ENCODE peak calls at places on chromosomes 2 and 18, in nine cellular contexts. Y is right atrium auricular region, U is left lung, S is H1, T is colonic mucosa, D is ascending aorta, A is WERI-Rb-1, V is cardiac muscle cell, O is HCT116. I is an unnamed sample. For H3K27me3, the result is how much of the 10 kb centered on the place peaks cover.

GRCh38 chr2:66547887-66548286 is 113.0 kb downstream of the MEIS1 start:
- DNase-seq in Y (no peak), U (no peak), S (no peak), T (no peak), D (no peak), A (no peak), V (no peak), O (no peak), I (no peak)

GRCh38 chr2:83899271-83899670 is 559.8 kb downstream of the SUCLG1 start:
- DNase-seq in Y (no peak), U (no peak), S (no peak), T (no peak), D (no peak), A (no peak), V (no peak), O (no peak), I (no peak)

GRCh38 chr2:61710711-61711110 is 143.1 kb downstream of the FAM161A start:
- DNase-seq in Y (no peak), U (no peak), S (peak), T (peak), D (no peak), A (no peak), V (no peak), O (no peak), I (no peak)

GRCh38 chr18:11150271-11150615 is 874 bp upstream of the PIEZO2 start:
- DNase-seq in Y (no peak), U (no peak), S (peak), T (no peak), D (no peak), A (no peak), V (no peak), O (no peak), I (no peak)

GRCh38 chr2:204654679-204655078 is 109.4 kb downstream of the PARD3B start:
- DNase-seq in Y (no peak), U (no peak), S (no peak), T (no peak), D (no peak), A (no peak), V (no peak), O (no peak), I (no peak)

GRCh38 chr2:56287974-56288373 is 104.2 kb downstream of the CCDC85A start:
- DNase-seq in Y (no peak), U (no peak), S (no peak), T (no peak), D (no peak), A (no peak), V (no peak), O (peak), I (no peak)

GRCh38 chr18:80037869-80038630 is 3.8 kb downstream of the RBFA start:
- DNase-seq in Y (no peak), U (no peak), S (no peak), T (no peak), D (no peak), A (peak), V (no peak), O (no peak), I (no peak)

GRCh38 chr2:222355860-222356259 is 57.1 kb upstream of the PAX3 start:
- DNase-seq in Y (no peak), U (no peak), S (no peak), T (no peak), D (no peak), A (no peak), V (no peak), O (no peak), I (no peak)

GRCh38 chr18:44916429-44917183 is 235.9 kb downstream of the SETBP1 start:
- DNase-seq in Y (no peak), U (no peak), S (no peak), T (no peak), D (no peak), A (no peak), V (no peak), O (no peak), I (no peak)

GRCh38 chr18:59229191-59229590 is 9.2 kb downstream of the GRP start:
- DNase-seq in Y (no peak), U (no peak), S (no peak), T (no peak), D (no peak), A (no peak), V (no peak), O (no peak), I (no peak)

GRCh38 chr2:163664610-163665009 is 71.2 kb downstream of the FIGN start:
- DNase-seq in Y (no peak), U (no peak), S (no peak), T (no peak), D (no peak), A (no peak), V (no peak), O (no peak), I (no peak)

GRCh38 chr2:188196343-188197008 is 95.2 kb upstream of the GULP1 start:
- DNase-seq in Y (no peak), U (no peak), S (no peak), T (no peak), D (no peak), A (no peak), V (no peak), O (no peak), I (no peak)

GRCh38 chr2:69224495-69224803 is 162.6 kb downstream of the GFPT1 start:
- DNase-seq in Y (no peak), U (no peak), S (no peak), T (no peak), D (no peak), A (no peak), V (no peak), O (no peak), I (no peak)

GRCh38 chr18:21181763-21182162 is 60.3 kb upstream of the GREB1L start:
- DNase-seq in Y (no peak), U (no peak), S (no peak), T (no peak), D (no peak), A (no peak), V (no peak), O (no peak), I (no peak)

GRCh38 chr2:196291873-196292800 is 120.8 kb upstream of the STK17B start:
- DNase-seq in Y (no peak), U (peak), S (no peak), T (no peak), D (no peak), A (no peak), V (peak), O (peak), I (no peak)

GRCh38 chr2:61471905-61472805 is 1.3 kb upstream of the USP34 start:
- DNase-seq in Y (no peak), U (no peak), S (no peak), T (peak), D (no peak), A (no peak), V (peak), O (no peak), I (no peak)

GRCh38 chr2:126797622-126798275 is 100.9 kb upstream of the TEX51 start:
- DNase-seq in Y (peak), U (no peak), S (peak), T (peak), D (no peak), A (no peak), V (no peak), O (no peak), I (peak)

GRCh38 chr2:23709311-23709710 is 217.6 kb downstream of the ATAD2B start:
- DNase-seq in Y (no peak), U (no peak), S (no peak), T (no peak), D (no peak), A (no peak), V (no peak), O (no peak), I (no peak)

GRCh38 chr2:168208652-168209051 is 38.7 kb downstream of the STK39 start:
- DNase-seq in Y (no peak), U (no peak), S (no peak), T (no peak), D (no peak), A (no peak), V (no peak), O (no peak), I (no peak)

GRCh38 chr2:98269274-98269673 is 77.0 kb upstream of the CNGA3 start:
- DNase-seq in Y (no peak), U (no peak), S (no peak), T (peak), D (no peak), A (peak), V (peak), O (peak), I (no peak)

GRCh38 chr2:16687949-16688348 is 22.3 kb upstream of the CYRIA start:
- DNase-seq in Y (no peak), U (no peak), S (no peak), T (no peak), D (no peak), A (no peak), V (no peak), O (no peak), I (no peak)

GRCh38 chr2:31131871-31132270 is 6.4 kb downstream of the GALNT14 start:
- DNase-seq in Y (no peak), U (no peak), S (no peak), T (no peak), D (no peak), A (no peak), V (no peak), O (no peak), I (no peak)

GRCh38 chr2:70328921-70329561 is 27.2 kb upstream of the FAM136A start:
- DNase-seq in Y (no peak), U (peak), S (no peak), T (peak), D (no peak), A (no peak), V (no peak), O (peak), I (no peak)

GRCh38 chr2:7031424-7032245 is 114.4 kb downstream of the RNF144A start:
- DNase-seq in Y (no peak), U (peak), S (no peak), T (peak), D (no peak), A (peak), V (no peak), O (peak), I (no peak)

GRCh38 chr2:217797661-217798069 is 205.1 kb downstream of the TNS1 start:
- DNase-seq in Y (peak), U (no peak), S (peak), T (peak), D (no peak), A (no peak), V (no peak), O (no peak), I (peak)

GRCh38 chr2:237171396-237171795 is 85.7 kb downstream of the COPS8 start:
- DNase-seq in Y (peak), U (no peak), S (no peak), T (no peak), D (no peak), A (no peak), V (no peak), O (peak), I (peak)

GRCh38 chr2:96642564-96643350 is at the start of gene FER1L5:
- DNase-seq in Y (no peak), U (no peak), S (peak), T (no peak), D (no peak), A (peak), V (peak), O (peak), I (no peak)

GRCh38 chr18:10279905-10280658 is 174.4 kb upstream of the APCDD1 start:
- DNase-seq in Y (no peak), U (no peak), S (no peak), T (no peak), D (no peak), A (no peak), V (no peak), O (no peak), I (no peak)

GRCh38 chr2:98485453-98485755 is 40.7 kb downstream of the INPP4A start:
- DNase-seq in Y (no peak), U (no peak), S (no peak), T (no peak), D (no peak), A (no peak), V (no peak), O (no peak), I (peak)

GRCh38 chr18:59002974-59003594 is 136.6 kb upstream of the SEC11C start:
- DNase-seq in Y (no peak), U (no peak), S (no peak), T (no peak), D (no peak), A (no peak), V (no peak), O (no peak), I (no peak)

GRCh38 chr18:35463050-35463449 is 34.7 kb downstream of the INO80C start:
- DNase-seq in Y (no peak), U (no peak), S (no peak), T (no peak), D (no peak), A (no peak), V (no peak), O (no peak), I (no peak)

DNA sequence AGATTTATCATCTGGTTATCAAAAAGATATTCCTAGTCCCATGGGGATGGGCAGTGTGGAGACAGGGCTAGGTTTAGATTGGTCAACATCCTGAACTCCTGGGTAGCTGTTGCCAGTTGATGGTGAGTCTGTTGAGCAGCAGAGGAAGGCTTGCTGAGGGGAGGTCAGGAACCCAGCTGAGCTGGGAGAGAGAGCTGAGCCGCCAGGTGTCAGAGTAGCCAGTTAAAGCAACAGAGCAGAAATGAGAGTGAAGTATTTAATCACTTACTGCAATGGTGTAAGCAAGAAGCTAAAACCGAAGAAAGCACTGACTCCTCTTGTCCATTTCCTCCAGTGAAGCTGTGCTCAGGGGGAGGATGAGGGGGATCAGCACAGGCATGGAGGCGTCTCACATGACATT is 29.6 kb downstream of the SMYD1 start:
- DNase-seq in Y (no peak), U (no peak), S (no peak), T (no peak), D (no peak), A (no peak), V (no peak), O (no peak), I (no peak)
- H3K27me3 ChIP-seq in Y (under half), U (under half), S (under half), T (under half), D (under half), A (half or more), V (under half), O (under half), I (under half)

GRCh38 chr2:219636941-219637841 is 9.8 kb downstream of the SLC4A3 start:
- DNase-seq in Y (no peak), U (no peak), S (no peak), T (no peak), D (no peak), A (no peak), V (no peak), O (no peak), I (peak)

GRCh38 chr2:219637842-219638185 is 10.4 kb downstream of the SLC4A3 start:
- DNase-seq in Y (no peak), U (no peak), S (no peak), T (no peak), D (no peak), A (no peak), V (no peak), O (no peak), I (no peak)

GRCh38 chr2:219639356-219639755 is 11.9 kb downstream of the SLC4A3 start:
- DNase-seq in Y (no peak), U (no peak), S (no peak), T (no peak), D (no peak), A (no peak), V (no peak), O (no peak), I (no peak)

GRCh38 chr2:219638948-219639341 is 11.5 kb downstream of the SLC4A3 start:
- DNase-seq in Y (no peak), U (no peak), S (no peak), T (no peak), D (no peak), A (no peak), V (no peak), O (no peak), I (peak)

DNA sequence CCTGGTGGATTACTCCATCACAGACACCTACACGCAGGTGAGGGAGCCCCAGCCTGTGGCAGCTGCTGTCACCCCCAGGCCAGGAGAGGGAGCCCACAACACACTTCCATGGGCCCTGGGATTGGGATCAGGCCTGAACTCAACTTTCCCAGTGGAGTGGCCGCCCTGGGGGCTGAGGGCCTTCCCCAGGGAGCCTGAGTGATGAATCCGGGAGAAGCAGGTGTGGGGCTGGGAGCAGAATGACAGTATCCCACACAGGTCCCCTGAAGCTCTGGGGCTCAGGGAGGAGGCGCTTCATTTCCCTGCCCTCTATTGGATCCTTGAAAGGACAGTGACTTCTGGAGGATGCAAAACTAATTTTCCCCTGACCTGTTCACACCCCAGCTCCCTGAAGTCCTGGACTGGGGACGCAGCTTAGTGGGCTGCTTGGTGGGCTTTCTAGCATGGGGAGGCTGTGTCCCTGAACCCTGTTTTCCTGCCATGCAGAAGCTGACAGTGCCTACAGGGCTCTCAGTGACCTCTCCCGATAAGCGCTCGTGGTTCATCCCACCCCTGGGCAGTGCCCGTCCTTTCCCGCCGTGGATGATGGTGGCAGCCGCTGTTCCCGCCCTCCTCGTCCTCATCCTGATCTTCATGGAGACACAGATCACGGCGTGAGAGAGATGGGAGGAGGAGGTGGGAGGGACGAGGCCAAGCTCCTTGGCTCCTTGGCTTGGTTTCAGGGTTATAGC is 11.0 kb downstream of the SLC4A3 start:
- DNase-seq in Y (no peak), U (no peak), S (no peak), T (no peak), D (no peak), A (peak), V (no peak), O (no peak), I (peak)
- TF ChIP-seq CTCF in Y (no peak), U (no peak), S (peak), T (no peak), D (no peak), A (peak), V (peak), O (no peak), I (no peak)

DNA sequence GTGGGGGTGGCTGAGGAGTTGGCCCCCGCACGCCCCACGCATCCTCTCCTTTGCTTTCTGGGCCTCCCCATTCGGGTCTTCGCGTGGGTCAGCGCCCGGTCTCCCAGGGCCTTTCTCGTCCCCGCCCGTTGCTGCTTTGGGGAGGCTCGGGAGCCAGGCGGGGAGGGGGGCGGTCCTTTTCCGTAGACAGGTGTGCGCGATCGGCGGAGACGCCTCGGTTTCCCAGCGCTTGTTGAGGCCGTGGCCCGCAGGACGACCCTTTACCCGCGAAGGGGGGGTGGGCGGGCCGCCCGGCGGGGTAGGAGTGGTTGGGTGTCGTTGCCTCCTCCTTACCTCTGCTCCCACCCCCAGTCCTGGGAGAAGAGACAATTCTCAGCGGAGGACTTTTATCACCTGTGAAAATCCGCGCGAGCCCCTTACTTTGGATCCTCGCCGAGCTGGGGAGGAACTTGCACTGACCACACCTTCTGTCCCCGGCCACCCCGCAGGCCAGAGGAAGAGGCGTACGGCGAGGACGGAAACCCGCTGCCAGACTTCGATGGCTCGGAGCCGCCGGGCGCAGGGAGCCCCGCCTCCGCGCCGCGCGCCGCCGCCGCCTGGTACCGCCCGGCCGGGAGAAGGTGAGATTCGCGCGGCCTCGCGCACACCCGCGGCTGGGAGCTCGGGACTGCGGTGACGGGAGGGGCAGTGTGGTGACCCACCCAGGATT is 2.7 kb downstream of the ADCYAP1 start:
- DNase-seq in Y (no peak), U (peak), S (peak), T (no peak), D (no peak), A (peak), V (peak), O (no peak), I (no peak)
- H3K27me3 ChIP-seq in Y (under half), U (half or more), S (half or more), T (half or more), D (half or more), A (half or more), V (half or more), O (under half), I (under half)

GRCh38 chr2:177263451-177264208 is 897 bp downstream of the NFE2L2 start:
- DNase-seq in Y (peak), U (peak), S (peak), T (peak), D (peak), A (peak), V (peak), O (peak), I (peak)
- TF ChIP-seq CTCF in Y (peak), U (peak), S (peak), T (peak), D (peak), A (peak), V (peak), O (peak), I (peak)

GRCh38 chr2:120820885-120821279 is 85.2 kb downstream of the GLI2 start:
- DNase-seq in Y (no peak), U (no peak), S (no peak), T (no peak), D (no peak), A (peak), V (no peak), O (no peak), I (peak)
- H3K27me3 ChIP-seq in Y (under half), U (under half), S (under half), T (under half), D (under half), A (under half), V (under half), O (under half), I (under half)

DNA sequence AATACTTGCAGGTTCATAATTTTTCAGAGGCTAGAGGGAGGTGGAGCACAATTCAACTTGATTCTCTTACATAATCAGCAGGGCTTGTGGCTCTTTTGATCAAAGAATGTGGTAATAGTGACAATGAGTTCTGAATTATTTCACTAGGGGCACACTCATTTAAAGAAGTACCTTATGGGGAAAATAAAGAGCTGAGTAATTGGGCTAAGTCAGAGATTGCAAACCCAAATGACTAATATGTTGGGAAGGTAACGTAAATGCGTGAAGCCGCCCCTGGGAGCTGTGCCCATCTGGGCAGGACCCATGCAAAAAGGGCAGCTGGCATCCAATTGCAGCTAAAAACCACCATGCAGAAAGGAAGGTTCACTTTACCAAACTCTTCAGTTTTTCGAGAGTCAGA is 35.3 kb downstream of the NCKAP5 start:
- DNase-seq in Y (no peak), U (no peak), S (no peak), T (no peak), D (no peak), A (no peak), V (no peak), O (no peak), I (no peak)
- TF ChIP-seq CTCF in Y (no peak), U (no peak), S (no peak), T (no peak), D (no peak), A (no peak), V (no peak), O (no peak), I (no peak)

DNA sequence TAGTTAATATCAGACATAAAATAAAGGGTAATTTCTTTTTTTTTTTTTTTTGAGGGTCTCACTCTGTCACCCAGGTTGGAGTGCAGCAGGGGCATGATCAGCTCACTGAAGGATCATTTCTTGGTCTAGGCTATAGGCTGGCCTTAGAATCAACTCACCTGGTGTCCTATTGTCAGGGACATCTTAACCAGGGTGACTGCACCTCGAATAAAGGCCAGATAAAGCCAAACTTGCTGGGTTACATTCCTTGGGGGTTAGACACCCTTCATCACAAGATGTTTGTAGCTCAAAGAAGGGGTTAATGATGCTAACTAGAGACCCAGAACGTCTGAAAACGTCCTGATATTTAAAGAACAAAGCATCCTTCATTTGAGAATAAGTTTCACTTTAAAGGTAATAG is 17.9 kb downstream of the SPATA3 start:
- DNase-seq in Y (no peak), U (no peak), S (no peak), T (no peak), D (no peak), A (no peak), V (no peak), O (no peak), I (no peak)
- H3K27me3 ChIP-seq in Y (under half), U (under half), S (under half), T (under half), D (under half), A (under half), V (under half), O (under half), I (under half)

I was measured in tibial artery.